ENCODE peak calls at places on chromosome 16, in eight cellular contexts. U is stimulated activated CD4-positive, alpha-beta T cell treated with anti-CD3 and anti-CD28 coated beads, Interleukin-2, amount 100 ng/mL, for 24 hours; G is AG08395; F is substantia nigra; D is activated CD4-positive, alpha-beta T cell treated with anti-CD3 and anti-CD28 coated beads for 24 hours; R is pancreas; Y is colonic mucosa; B is NCI-H1694 treated with DMSO at 0.1 percent for 48 hours. E is an unnamed sample.
A peak's percentile ranks its signal among the peaks of the same experiment; 100 is the strongest.

GRCh38 chr16:66156538-66156937 is 210.0 kb upstream of the CDH5 start:
- DNase-seq in U (no peak), G (no peak), F (no peak), D (no peak), R (no peak), Y (no peak), B (no peak), E (no peak)

GRCh38 chr16:50836121-50836541 is 94.2 kb downstream of the CYLD start:
- DNase-seq in U (no peak), G (no peak), F (peak; percentile 35), D (no peak), R (no peak), Y (no peak), B (no peak), E (peak; percentile 54)

GRCh38 chr16:86176462-86176861 is 277.5 kb downstream of the IRF8 start:
- DNase-seq in U (no peak), G (no peak), F (no peak), D (no peak), R (no peak), Y (no peak), B (no peak), E (no peak)

GRCh38 chr16:28092721-28093382 is 29.3 kb upstream of the GSG1L start:
- DNase-seq in U (no peak), G (no peak), F (no peak), D (no peak), R (peak; percentile 15), Y (no peak), B (no peak), E (no peak)

GRCh38 chr16:82583415-82583814 is 43.4 kb upstream of the CDH13 start:
- DNase-seq in U (no peak), G (peak; percentile 34), F (no peak), D (no peak), R (no peak), Y (no peak), B (no peak), E (no peak)

GRCh38 chr16:12976491-12976890 is 75.1 kb downstream of the SHISA9 start:
- DNase-seq in U (no peak), G (no peak), F (no peak), D (no peak), R (no peak), Y (no peak), B (no peak), E (no peak)

GRCh38 chr16:67562526-67562917 is at the start of gene CTCF:
- DNase-seq in U (peak; percentile 82), G (peak; percentile 83), F (peak; percentile 78), D (peak; percentile 66), R (peak; percentile 91), Y (peak; percentile 80), B (peak; percentile 69), E (peak; percentile 76)

GRCh38 chr16:83925957-83926725 is 26.9 kb upstream of the OSGIN1 start:
- DNase-seq in U (no peak), G (no peak), F (no peak), D (no peak), R (no peak), Y (no peak), B (no peak), E (no peak)

GRCh38 chr16:24005577-24005976 is 169.8 kb downstream of the PRKCB start:
- DNase-seq in U (no peak), G (no peak), F (no peak), D (no peak), R (no peak), Y (no peak), B (no peak), E (no peak)

GRCh38 chr16:90078594-90078895 is 1.4 kb upstream of the PRDM7 start:
- DNase-seq in U (no peak), G (no peak), F (no peak), D (no peak), R (no peak), Y (no peak), B (no peak), E (no peak)

GRCh38 chr16:89053725-89054029 is 40.0 kb upstream of the ACSF3 start:
- DNase-seq in U (no peak), G (no peak), F (no peak), D (no peak), R (no peak), Y (no peak), B (no peak), E (no peak)

GRCh38 chr16:80583466-80583865 is 42.7 kb downstream of the DYNLRB2 start:
- DNase-seq in U (peak; percentile 59), G (peak; percentile 82), F (no peak), D (peak; percentile 25), R (no peak), Y (no peak), B (no peak), E (no peak)

GRCh38 chr16:79595261-79595660 is 5.3 kb downstream of the MAF start:
- DNase-seq in U (no peak), G (peak; percentile 40), F (no peak), D (no peak), R (no peak), Y (no peak), B (no peak), E (no peak)

E was measured in caudate nucleus.